ENCODE peak calls at places on chromosome 13, in five cellular contexts. Y is psoas muscle, Q is mammary epithelial cell, L is BJ, C is PC-3. X is an unnamed sample.

GRCh38 chr13:93987458-93987857 is 492.0 kb downstream of the DCT start:
- DNase-seq in Y (no peak), Q (no peak), L (no peak), C (no peak), X (no peak)

GRCh38 chr13:43529796-43530195 is 257.0 kb downstream of the ENOX1 start:
- DNase-seq in Y (no peak), Q (peak), L (no peak), C (peak), X (no peak)

GRCh38 chr13:23915308-23915707 is 18.0 kb upstream of the C1QTNF9B start:
- DNase-seq in Y (no peak), Q (no peak), L (no peak), C (peak), X (no peak)

GRCh38 chr13:21767032-21767431 is 96.2 kb downstream of the FGF9 start:
- DNase-seq in Y (no peak), Q (no peak), L (no peak), C (no peak), X (no peak)

GRCh38 chr13:43270043-43270830 is 246.9 kb downstream of the DNAJC15 start:
- DNase-seq in Y (no peak), Q (no peak), L (no peak), C (no peak), X (no peak)

GRCh38 chr13:73677041-73677589 is 457.1 kb downstream of the KLF12 start:
- DNase-seq in Y (no peak), Q (peak), L (no peak), C (peak), X (no peak)

GRCh38 chr13:108342369-108343289 is 73.1 kb downstream of the TNFSF13B start:
- DNase-seq in Y (no peak), Q (peak), L (no peak), C (peak), X (peak)

GRCh38 chr13:45850020-45850613 is 1.4 kb downstream of the SIAH3 start:
- DNase-seq in Y (no peak), Q (no peak), L (no peak), C (no peak), X (no peak)

GRCh38 chr13:85093808-85094207 is 705.4 kb downstream of the SLITRK6 start:
- DNase-seq in Y (no peak), Q (peak), L (peak), C (peak), X (peak)

GRCh38 chr13:30446122-30446500 is 19.6 kb downstream of the HMGB1 start:
- DNase-seq in Y (no peak), Q (no peak), L (no peak), C (no peak), X (no peak)
- H3K4me3 ChIP-seq in Y (peak), Q (no peak), L (no peak), C (no peak), X (no peak)

GRCh38 chr13:100483836-100484381 is 104.7 kb downstream of the GGACT start:
- DNase-seq in Y (no peak), Q (no peak), L (no peak), C (no peak), X (no peak)
- TF ChIP-seq CTCF in Y (no peak), Q (no peak), L (no peak), C (no peak), X (no peak)

DNA sequence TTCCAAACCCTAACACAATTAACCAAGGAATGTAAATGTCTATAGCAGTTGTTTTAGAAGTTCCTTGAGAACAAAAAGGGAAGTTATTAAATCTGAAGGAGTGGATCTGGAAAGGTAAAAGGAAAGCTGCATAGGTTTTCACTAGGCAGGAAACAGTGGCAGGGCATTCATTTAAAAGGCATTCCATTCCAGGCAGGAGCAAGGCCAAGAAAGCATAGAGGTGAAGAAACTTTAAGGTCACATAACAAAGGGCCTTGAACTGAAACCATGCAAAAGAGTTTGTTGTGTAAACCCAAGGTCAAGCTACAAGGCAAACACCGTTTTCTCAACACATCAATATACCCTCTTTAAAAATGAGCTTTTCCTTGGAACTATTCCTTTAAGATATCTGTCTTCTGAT is 762 bp upstream of the DIAPH3 start:
- DNase-seq in Y (no peak), Q (no peak), L (no peak), C (peak), X (peak)
- H3K4me3 ChIP-seq in Y (peak), Q (peak), L (peak), C (peak), X (peak)

GRCh38 chr13:110280231-110280813 is 26.6 kb downstream of the COL4A1 start:
- DNase-seq in Y (no peak), Q (no peak), L (no peak), C (no peak), X (no peak)
- TF ChIP-seq CTCF in Y (no peak), Q (no peak), L (no peak), C (no peak), X (no peak)

GRCh38 chr13:97436845-97437244 is 2.9 kb downstream of the RAP2A start:
- DNase-seq in Y (no peak), Q (no peak), L (no peak), C (no peak), X (no peak)

GRCh38 chr13:97433727-97434416 is at the start of gene RAP2A:
- DNase-seq in Y (peak), Q (peak), L (peak), C (peak), X (peak)

GRCh38 chr13:97435297-97435682 is 1.3 kb downstream of the RAP2A start:
- DNase-seq in Y (no peak), Q (no peak), L (no peak), C (no peak), X (no peak)

GRCh38 chr13:97434417-97435296 is 688 bp downstream of the RAP2A start:
- DNase-seq in Y (peak), Q (peak), L (no peak), C (peak), X (peak)

GRCh38 chr13:97435794-97436193 is 1.8 kb downstream of the RAP2A start:
- DNase-seq in Y (no peak), Q (no peak), L (no peak), C (no peak), X (peak)
- H3K4me3 ChIP-seq in Y (peak), Q (peak), L (peak), C (peak), X (peak)